ENCODE peak calls at places on chromosome 13, in eight cellular contexts. W is DND-41, O is psoas muscle, X is endothelial cell, S is stomach, T is adrenal gland, F is fibroblast of mammary gland, R is HFFc6. Z is an unnamed sample.

GRCh38 chr13:90882551-90882950 is 464.9 kb upstream of the MIR17HG start:
- DNase-seq in W (no peak), O (no peak), X (no peak), S (no peak), T (no peak), F (no peak), R (no peak), Z (no peak)

GRCh38 chr13:30373727-30374126 is 48.6 kb upstream of the UBE2L5 start:
- DNase-seq in W (peak), O (no peak), X (no peak), S (no peak), T (no peak), F (no peak), R (no peak), Z (no peak)

GRCh38 chr13:106997219-106997618 is 429.3 kb upstream of the ARGLU1 start:
- DNase-seq in W (no peak), O (no peak), X (no peak), S (no peak), T (no peak), F (no peak), R (no peak), Z (no peak)

GRCh38 chr13:46202188-46202795 is 9.4 kb upstream of the LRRC63 start:
- DNase-seq in W (no peak), O (no peak), X (no peak), S (no peak), T (no peak), F (no peak), R (no peak), Z (no peak)

GRCh38 chr13:100214886-100215285 is 126.0 kb downstream of the PCCA start:
- DNase-seq in W (no peak), O (no peak), X (no peak), S (no peak), T (no peak), F (peak), R (peak), Z (no peak)

GRCh38 chr13:57624565-57625435 is 6.7 kb upstream of the PCDH17 start:
- DNase-seq in W (no peak), O (no peak), X (peak), S (no peak), T (peak), F (peak), R (peak), Z (no peak)

GRCh38 chr13:94119360-94119936 is 360.0 kb downstream of the DCT start:
- DNase-seq in W (no peak), O (no peak), X (no peak), S (peak), T (no peak), F (no peak), R (no peak), Z (no peak)

GRCh38 chr13:43041368-43041921 is 18.1 kb downstream of the DNAJC15 start:
- DNase-seq in W (no peak), O (no peak), X (no peak), S (no peak), T (no peak), F (no peak), R (no peak), Z (no peak)

GRCh38 chr13:66329988-66330429 is 900.1 kb downstream of the PCDH9 start:
- DNase-seq in W (no peak), O (no peak), X (no peak), S (no peak), T (no peak), F (peak), R (peak), Z (no peak)

GRCh38 chr13:44140146-44140545 is 233.5 kb upstream of the SERP2 start:
- DNase-seq in W (no peak), O (no peak), X (no peak), S (peak), T (no peak), F (no peak), R (no peak), Z (no peak)

GRCh38 chr13:95217920-95218830 is 83.1 kb downstream of the ABCC4 start:
- DNase-seq in W (no peak), O (no peak), X (no peak), S (no peak), T (no peak), F (no peak), R (no peak), Z (no peak)

GRCh38 chr13:73754727-73755292 is 379.4 kb downstream of the KLF12 start:
- DNase-seq in W (peak), O (no peak), X (peak), S (no peak), T (no peak), F (peak), R (peak), Z (no peak)

GRCh38 chr13:36344173-36344572 is 2.0 kb downstream of the SPART start:
- DNase-seq in W (no peak), O (no peak), X (no peak), S (no peak), T (peak), F (peak), R (peak), Z (no peak)

GRCh38 chr13:89150362-89150761 is 1479.2 kb downstream of the SLITRK5 start:
- DNase-seq in W (no peak), O (no peak), X (no peak), S (no peak), T (no peak), F (no peak), R (no peak), Z (no peak)

GRCh38 chr13:78410164-78410563 is 193.2 kb downstream of the POU4F1 start:
- DNase-seq in W (no peak), O (no peak), X (no peak), S (no peak), T (no peak), F (no peak), R (no peak), Z (no peak)

GRCh38 chr13:44431150-44431549 is 57.5 kb downstream of the SERP2 start:
- DNase-seq in W (no peak), O (no peak), X (no peak), S (no peak), T (no peak), F (no peak), R (no peak), Z (no peak)

GRCh38 chr13:35888327-35888940 is 242.7 kb downstream of the DCLK1 start:
- DNase-seq in W (no peak), O (no peak), X (no peak), S (no peak), T (no peak), F (peak), R (no peak), Z (no peak)

DNA sequence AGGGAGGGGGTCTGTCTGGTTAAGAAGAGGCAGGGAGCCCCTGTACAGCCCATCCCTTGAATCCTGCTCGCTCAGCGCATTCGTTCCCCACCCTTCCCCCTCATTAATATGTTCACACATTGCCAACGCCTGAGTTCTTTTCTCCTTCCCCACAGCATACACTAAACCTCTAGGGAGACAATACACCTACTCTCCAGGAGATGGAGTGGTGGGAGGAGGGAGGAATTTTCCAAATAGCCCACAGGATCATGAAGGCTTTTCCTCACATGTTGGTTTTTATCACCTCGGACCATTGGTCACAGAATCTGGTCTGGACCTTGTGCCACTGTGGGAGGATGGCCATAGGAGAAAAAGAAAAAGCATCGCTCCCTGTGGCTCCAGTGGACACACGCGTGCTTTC is 294.9 kb downstream of the SHISA2 start:
- DNase-seq in W (no peak), O (no peak), X (no peak), S (no peak), T (no peak), F (no peak), R (no peak), Z (no peak)
- TF ChIP-seq CTCF in W (no peak), O (no peak), X (no peak), S (no peak), T (no peak), F (no peak), R (no peak), Z (no peak)

DNA sequence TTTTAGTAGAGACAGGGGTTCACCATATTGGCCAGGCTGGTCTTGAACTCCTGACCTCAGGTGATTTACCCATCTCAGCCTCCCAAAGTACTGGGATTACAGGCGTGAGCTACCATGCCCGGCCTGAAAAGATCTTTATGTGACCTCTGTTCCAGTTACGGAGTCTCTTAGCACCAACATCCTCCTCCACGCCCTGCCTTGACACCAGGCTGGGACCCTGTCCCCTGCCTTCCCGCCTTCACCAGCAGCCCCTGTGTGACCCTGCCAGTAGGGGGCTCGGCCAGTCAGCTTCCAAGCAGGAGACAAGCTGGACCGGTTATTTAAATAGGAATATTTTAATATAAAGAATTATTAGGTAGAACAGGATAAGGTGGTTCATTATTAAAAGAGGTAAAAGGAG is 54.2 kb downstream of the GPR12 start:
- DNase-seq in W (no peak), O (no peak), X (peak), S (no peak), T (no peak), F (no peak), R (no peak), Z (no peak)
- TF ChIP-seq CTCF in W (peak), O (no peak), X (no peak), S (no peak), T (no peak), F (no peak), R (peak), Z (no peak)

DNA sequence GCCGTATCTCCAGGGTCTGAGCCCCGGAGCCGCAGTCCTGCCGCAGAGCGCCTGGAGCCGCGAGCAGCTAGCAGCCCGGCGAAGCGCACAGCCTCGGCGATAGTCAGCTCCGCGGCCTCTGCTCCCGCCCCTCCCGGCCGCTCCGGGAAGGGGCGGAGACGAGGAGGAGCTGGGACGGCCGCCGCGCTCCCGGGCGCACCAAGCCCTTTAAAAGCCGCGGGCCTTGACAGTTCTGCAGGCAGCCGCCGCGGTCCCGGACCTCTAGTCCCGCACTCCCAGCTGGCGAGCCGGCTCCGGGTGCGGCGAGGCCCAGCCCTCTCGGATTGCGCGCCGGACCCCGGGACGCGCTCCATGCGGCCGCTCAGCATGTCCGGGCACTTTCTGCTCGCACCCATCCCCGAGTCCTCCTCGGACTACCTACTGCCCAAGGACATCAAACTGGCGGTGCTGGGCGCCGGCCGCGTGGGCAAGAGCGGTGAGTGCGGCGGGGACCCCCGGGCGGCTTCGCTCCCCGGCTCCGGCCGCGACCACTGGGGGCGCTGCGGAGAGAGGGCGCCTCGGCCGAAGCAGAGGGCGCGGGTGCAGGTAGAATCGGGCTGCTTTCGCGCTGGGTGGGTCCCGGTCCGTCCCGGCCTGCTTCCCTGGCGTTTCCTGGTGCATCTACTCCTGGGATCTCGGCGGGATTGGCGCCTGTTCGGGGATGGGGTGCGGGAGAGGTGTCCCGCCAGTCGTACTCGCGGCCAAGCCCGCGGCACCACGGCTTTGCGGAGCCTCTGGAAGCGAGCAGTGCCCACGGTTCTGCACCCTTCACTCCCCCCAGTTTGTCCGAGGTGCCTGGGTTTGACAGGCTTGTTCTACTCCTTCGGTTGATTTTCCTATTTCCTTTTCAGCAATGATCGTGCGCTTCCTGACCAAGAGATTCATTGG is at the start of gene RASL11A:
- DNase-seq in W (peak), O (peak), X (peak), S (peak), T (peak), F (peak), R (peak), Z (peak)
- TF ChIP-seq CTCF in W (peak), O (peak), X (peak), S (peak), T (peak), F (no peak), R (peak), Z (peak)

DNA sequence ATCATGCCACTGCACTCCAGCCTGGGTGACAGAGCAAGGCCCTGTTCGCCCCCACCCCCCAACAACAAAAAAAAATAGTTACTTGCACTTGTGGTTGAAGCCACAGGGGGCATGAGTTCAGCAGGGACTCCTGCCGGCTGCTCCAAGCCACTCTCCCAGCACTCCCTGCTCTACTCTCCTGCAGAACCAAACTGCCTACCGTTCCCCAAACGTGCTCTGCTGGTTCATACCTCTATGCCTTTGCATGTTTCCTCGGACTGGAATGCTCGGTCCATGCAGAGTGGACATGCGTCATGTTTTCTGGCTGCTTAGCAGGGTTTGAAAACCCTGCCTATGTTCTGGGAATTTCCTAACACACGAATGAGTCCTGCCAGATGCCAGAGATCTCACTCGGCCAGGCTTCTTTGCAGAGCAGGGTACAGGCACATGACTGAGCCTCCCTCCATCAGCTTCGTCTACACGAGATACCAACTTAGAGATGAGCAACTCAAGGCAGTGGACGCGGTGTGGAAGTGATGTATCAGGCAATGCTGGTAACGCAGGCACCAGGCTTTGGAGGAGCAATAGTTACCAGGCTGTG is 8.5 kb upstream of the SLC25A15 start:
- DNase-seq in W (no peak), O (no peak), X (no peak), S (no peak), T (no peak), F (no peak), R (no peak), Z (no peak)
- TF ChIP-seq CTCF in W (peak), O (no peak), X (peak), S (no peak), T (no peak), F (no peak), R (peak), Z (no peak)

GRCh38 chr13:113769106-113769505 is 10.1 kb downstream of the TMEM255B start:
- DNase-seq in W (no peak), O (no peak), X (no peak), S (no peak), T (no peak), F (no peak), R (no peak), Z (no peak)

GRCh38 chr13:113769881-113770280 is 10.9 kb downstream of the TMEM255B start:
- DNase-seq in W (no peak), O (no peak), X (no peak), S (peak), T (no peak), F (no peak), R (no peak), Z (no peak)

GRCh38 chr13:113774177-113775107 is 15.4 kb downstream of the TMEM255B start:
- DNase-seq in W (no peak), O (no peak), X (no peak), S (peak), T (peak), F (peak), R (peak), Z (no peak)

GRCh38 chr13:113770441-113770840 is 11.4 kb downstream of the TMEM255B start:
- DNase-seq in W (no peak), O (no peak), X (no peak), S (no peak), T (no peak), F (no peak), R (no peak), Z (no peak)

GRCh38 chr13:113771709-113772331 is 12.8 kb downstream of the TMEM255B start:
- DNase-seq in W (no peak), O (no peak), X (no peak), S (no peak), T (no peak), F (peak), R (peak), Z (no peak)
- TF ChIP-seq CTCF in W (no peak), O (no peak), X (no peak), S (no peak), T (no peak), F (no peak), R (no peak), Z (no peak)

GRCh38 chr13:27878274-27878673 is 41.5 kb upstream of the PDX1 start:
- DNase-seq in W (no peak), O (no peak), X (no peak), S (no peak), T (no peak), F (no peak), R (no peak), Z (no peak)
- TF ChIP-seq CTCF in W (no peak), O (no peak), X (no peak), S (no peak), T (no peak), F (no peak), R (no peak), Z (no peak)

DNA sequence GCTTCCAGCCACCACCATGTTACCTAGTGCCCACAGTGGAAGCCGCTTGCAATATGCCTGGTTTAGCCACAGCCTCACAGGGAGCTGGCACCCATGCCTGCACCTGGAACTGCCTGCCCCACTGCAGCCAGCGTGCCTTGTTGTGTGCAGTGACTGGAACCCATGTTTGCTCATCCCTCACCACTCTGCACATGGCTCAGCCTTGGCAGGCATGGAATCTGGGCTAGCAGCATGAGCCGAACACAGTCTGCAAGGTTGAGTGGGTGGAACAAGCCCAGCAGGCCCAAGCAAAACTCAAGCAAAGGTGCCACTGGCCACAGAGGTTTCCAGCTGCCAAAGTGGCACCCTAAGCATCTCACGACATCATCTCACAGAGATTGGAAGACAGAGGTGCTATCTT is 269.5 kb downstream of the PCDH20 start:
- DNase-seq in W (no peak), O (no peak), X (no peak), S (no peak), T (no peak), F (no peak), R (no peak), Z (no peak)
- TF ChIP-seq CTCF in W (no peak), O (no peak), X (no peak), S (no peak), T (no peak), F (no peak), R (no peak), Z (no peak)